ENCODE peak calls at places on chromosome 1, in nine cellular contexts. C is endodermal cell; L is HL-60; O is sigmoid colon; Q is CD8-positive, alpha-beta T cell; H is psoas muscle; P is AG04449; I is cardiac muscle cell; X is lower leg skin. Y is an unnamed sample.

GRCh38 chr1:23585321-23586022 is 26.2 kb upstream of the ID3 start:
- DNase-seq in C (no peak), L (peak), O (peak), Q (no peak), H (peak), P (peak), I (no peak), X (no peak), Y (no peak)

GRCh38 chr1:228555074-228555989 is 68.2 kb downstream of the RNF187 start:
- DNase-seq in C (peak), L (no peak), O (no peak), Q (no peak), H (no peak), P (no peak), I (no peak), X (peak), Y (peak)

GRCh38 chr1:218383681-218384080 is 38.5 kb downstream of the TGFB2 start:
- DNase-seq in C (no peak), L (no peak), O (no peak), Q (no peak), H (no peak), P (no peak), I (no peak), X (no peak), Y (no peak)

GRCh38 chr1:8424539-8425116 is 106.7 kb downstream of the SLC45A1 start:
- DNase-seq in C (peak), L (peak), O (peak), Q (peak), H (peak), P (no peak), I (peak), X (no peak), Y (no peak)

GRCh38 chr1:200048244-200048643 is 20.7 kb downstream of the NR5A2 start:
- DNase-seq in C (peak), L (no peak), O (no peak), Q (no peak), H (no peak), P (no peak), I (no peak), X (no peak), Y (no peak)

GRCh38 chr1:237684236-237684635 is 206.5 kb downstream of the ZP4 start:
- DNase-seq in C (no peak), L (no peak), O (no peak), Q (no peak), H (no peak), P (no peak), I (no peak), X (no peak), Y (no peak)

GRCh38 chr1:154749078-154749760 is 120.9 kb downstream of the KCNN3 start:
- DNase-seq in C (peak), L (no peak), O (no peak), Q (no peak), H (no peak), P (no peak), I (no peak), X (no peak), Y (no peak)

GRCh38 chr1:108107658-108108057 is 92.5 kb downstream of the SLC25A24 start:
- DNase-seq in C (no peak), L (no peak), O (no peak), Q (peak), H (no peak), P (peak), I (no peak), X (no peak), Y (no peak)

GRCh38 chr1:177257128-177257527 is 86.4 kb downstream of the BRINP2 start:
- DNase-seq in C (no peak), L (no peak), O (no peak), Q (no peak), H (no peak), P (no peak), I (no peak), X (no peak), Y (no peak)

GRCh38 chr1:31007462-31007991 is 58.0 kb downstream of the PUM1 start:
- DNase-seq in C (no peak), L (no peak), O (no peak), Q (no peak), H (no peak), P (peak), I (no peak), X (no peak), Y (no peak)

GRCh38 chr1:199295102-199295501 is 656.3 kb downstream of the PTPRC start:
- DNase-seq in C (no peak), L (no peak), O (no peak), Q (no peak), H (no peak), P (no peak), I (peak), X (no peak), Y (no peak)

GRCh38 chr1:204528677-204529076 is 12.5 kb downstream of the MDM4 start:
- DNase-seq in C (no peak), L (no peak), O (no peak), Q (no peak), H (no peak), P (no peak), I (no peak), X (no peak), Y (no peak)

GRCh38 chr1:248849637-248850036 is 9.2 kb downstream of the ZNF692 start:
- DNase-seq in C (peak), L (no peak), O (no peak), Q (no peak), H (no peak), P (no peak), I (peak), X (no peak), Y (no peak)

DNA sequence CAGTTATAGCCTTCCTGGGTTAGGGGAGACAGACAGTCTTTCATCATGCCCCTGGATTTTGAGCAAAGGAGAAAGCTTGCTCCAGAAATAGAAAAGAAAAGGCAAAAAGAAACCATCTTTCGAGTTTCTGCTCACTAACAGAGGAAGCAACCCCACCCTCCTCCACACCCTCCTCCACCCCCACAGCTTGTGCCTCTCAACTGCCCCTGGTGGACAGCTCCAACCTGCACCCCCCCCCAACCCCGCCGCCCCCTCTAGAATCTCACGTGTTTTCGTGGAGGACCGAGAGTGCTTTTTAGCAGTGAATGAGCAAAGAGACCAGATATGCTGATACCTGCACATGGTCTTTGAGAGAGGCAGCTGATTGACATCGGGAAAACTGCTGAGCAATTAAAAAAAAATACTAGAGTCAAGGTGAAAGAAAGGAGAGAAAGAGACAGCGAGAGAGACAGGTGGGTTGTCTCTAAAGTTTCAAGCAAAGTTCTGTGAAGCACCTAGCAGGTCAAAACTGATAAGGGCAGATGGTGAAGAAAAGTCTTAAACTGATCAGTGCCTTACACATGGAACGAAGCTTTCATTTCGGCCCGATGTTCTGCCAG is 358.3 kb downstream of the KIF26B start:
- DNase-seq in C (peak), L (no peak), O (no peak), Q (no peak), H (no peak), P (no peak), I (peak), X (no peak), Y (no peak)
- TF ChIP-seq CTCF in C (peak), L (no peak), O (no peak), Q (no peak), H (no peak), P (no peak), I (peak), X (no peak), Y (peak)

GRCh38 chr1:182484531-182485257 is 34.7 kb downstream of the RGSL1 start:
- DNase-seq in C (peak), L (peak), O (no peak), Q (no peak), H (no peak), P (no peak), I (no peak), X (no peak), Y (no peak)
- TF ChIP-seq CTCF in C (peak), L (peak), O (no peak), Q (no peak), H (no peak), P (no peak), I (no peak), X (no peak), Y (peak)

GRCh38 chr1:60886090-60886489 is 196.3 kb upstream of the NFIA start:
- DNase-seq in C (no peak), L (no peak), O (no peak), Q (no peak), H (no peak), P (no peak), I (no peak), X (no peak), Y (no peak)
- TF ChIP-seq CTCF in C (no peak), L (no peak), O (no peak), Q (no peak), H (no peak), P (no peak), I (no peak), X (no peak), Y (no peak)

DNA sequence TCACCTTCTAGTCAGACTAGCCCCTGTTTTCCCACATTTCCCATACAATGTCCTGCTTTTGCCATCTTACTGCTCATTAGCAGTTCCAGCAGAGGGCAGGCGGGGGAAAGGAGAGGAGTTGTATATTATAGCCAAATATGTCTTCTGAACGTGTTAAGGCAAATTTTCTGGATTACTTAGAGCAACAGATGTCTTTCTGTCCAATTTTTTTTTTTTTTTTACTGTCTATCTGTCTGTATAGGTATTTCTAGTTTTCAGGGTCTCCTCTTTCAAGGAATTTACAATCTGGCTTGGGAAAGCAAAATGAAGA is 30.0 kb upstream of the DDAH1 start:
- DNase-seq in C (peak), L (no peak), O (peak), Q (no peak), H (no peak), P (no peak), I (peak), X (no peak), Y (no peak)
- TF ChIP-seq CTCF in C (peak), L (no peak), O (no peak), Q (no peak), H (peak), P (peak), I (peak), X (no peak), Y (peak)